ENCODE peak calls at places on chromosomes 12 and 14, in nine cellular contexts. B is GM12891, A is right lobe of liver, C is breast epithelium, G is heart left ventricle, N is A549, O is endothelial cell of umbilical vein, S is esophagus muscularis mucosa, K is HCT116. M is an unnamed sample.

GRCh38 chr12:100391856-100392255 is 35.0 kb downstream of the SLC17A8 start:
- DNase-seq in B (no peak), A (no peak), C (no peak), G (no peak), N (no peak), O (no peak), S (no peak), K (no peak), M (peak)

GRCh38 chr14:102584871-102585869 is 7.3 kb upstream of the RCOR1 start:
- DNase-seq in B (no peak), A (no peak), C (no peak), G (no peak), N (no peak), O (peak), S (no peak), K (no peak), M (peak)

GRCh38 chr14:90248594-90248993 is 7.8 kb upstream of the PSMC1 start:
- DNase-seq in B (no peak), A (no peak), C (no peak), G (no peak), N (no peak), O (no peak), S (no peak), K (no peak), M (no peak)

GRCh38 chr12:124909831-124910560 is 4.5 kb downstream of the UBC start:
- DNase-seq in B (no peak), A (no peak), C (no peak), G (no peak), N (no peak), O (no peak), S (no peak), K (no peak), M (no peak)

GRCh38 chr12:98895086-98895651 is 250.1 kb downstream of the APAF1 start:
- DNase-seq in B (no peak), A (no peak), C (no peak), G (no peak), N (no peak), O (no peak), S (no peak), K (no peak), M (no peak)

GRCh38 chr12:65532162-65532561 is 253.7 kb downstream of the MSRB3 start:
- DNase-seq in B (no peak), A (no peak), C (no peak), G (no peak), N (no peak), O (no peak), S (no peak), K (no peak), M (no peak)

GRCh38 chr12:110282956-110283817 is 2.1 kb downstream of the ATP2A2 start:
- DNase-seq in B (no peak), A (no peak), C (no peak), G (peak), N (no peak), O (no peak), S (no peak), K (no peak), M (no peak)

GRCh38 chr14:71408362-71409035 is 501.2 kb downstream of the PCNX1 start:
- DNase-seq in B (no peak), A (no peak), C (no peak), G (no peak), N (no peak), O (no peak), S (no peak), K (no peak), M (no peak)

GRCh38 chr14:75442642-75443041 is 14.8 kb downstream of the JDP2 start:
- DNase-seq in B (no peak), A (no peak), C (no peak), G (no peak), N (no peak), O (no peak), S (no peak), K (no peak), M (no peak)

GRCh38 chr14:68576496-68577244 is 216.2 kb downstream of the ZFP36L1 start:
- DNase-seq in B (no peak), A (no peak), C (no peak), G (no peak), N (peak), O (peak), S (no peak), K (peak), M (no peak)

GRCh38 chr12:65824314-65824563 is at the start of gene HMGA2:
- DNase-seq in B (no peak), A (peak), C (no peak), G (no peak), N (no peak), O (peak), S (no peak), K (peak), M (no peak)

GRCh38 chr12:96720363-96720705 is 186.7 kb upstream of the NEDD1 start:
- DNase-seq in B (peak), A (peak), C (no peak), G (no peak), N (peak), O (no peak), S (no peak), K (no peak), M (peak)

GRCh38 chr12:21675096-21675495 is 17.5 kb upstream of the LDHB start:
- DNase-seq in B (no peak), A (no peak), C (no peak), G (no peak), N (no peak), O (no peak), S (no peak), K (no peak), M (no peak)

GRCh38 chr14:105864651-105865265 is 338.4 kb downstream of the TMEM121 start:
- DNase-seq in B (no peak), A (peak), C (no peak), G (peak), N (no peak), O (no peak), S (no peak), K (no peak), M (no peak)

GRCh38 chr12:76762556-76762955 is 1.4 kb upstream of the ZDHHC17 start:
- DNase-seq in B (no peak), A (no peak), C (no peak), G (no peak), N (no peak), O (peak), S (no peak), K (no peak), M (no peak)

GRCh38 chr12:76764856-76765255 is 941 bp downstream of the ZDHHC17 start:
- DNase-seq in B (no peak), A (no peak), C (no peak), G (no peak), N (no peak), O (no peak), S (no peak), K (no peak), M (peak)

GRCh38 chr12:76766161-76766560 is 2.2 kb downstream of the ZDHHC17 start:
- DNase-seq in B (no peak), A (no peak), C (no peak), G (no peak), N (no peak), O (no peak), S (no peak), K (no peak), M (no peak)

GRCh38 chr12:76765598-76765997 is 1.7 kb downstream of the ZDHHC17 start:
- DNase-seq in B (no peak), A (no peak), C (no peak), G (no peak), N (no peak), O (no peak), S (no peak), K (no peak), M (no peak)

DNA sequence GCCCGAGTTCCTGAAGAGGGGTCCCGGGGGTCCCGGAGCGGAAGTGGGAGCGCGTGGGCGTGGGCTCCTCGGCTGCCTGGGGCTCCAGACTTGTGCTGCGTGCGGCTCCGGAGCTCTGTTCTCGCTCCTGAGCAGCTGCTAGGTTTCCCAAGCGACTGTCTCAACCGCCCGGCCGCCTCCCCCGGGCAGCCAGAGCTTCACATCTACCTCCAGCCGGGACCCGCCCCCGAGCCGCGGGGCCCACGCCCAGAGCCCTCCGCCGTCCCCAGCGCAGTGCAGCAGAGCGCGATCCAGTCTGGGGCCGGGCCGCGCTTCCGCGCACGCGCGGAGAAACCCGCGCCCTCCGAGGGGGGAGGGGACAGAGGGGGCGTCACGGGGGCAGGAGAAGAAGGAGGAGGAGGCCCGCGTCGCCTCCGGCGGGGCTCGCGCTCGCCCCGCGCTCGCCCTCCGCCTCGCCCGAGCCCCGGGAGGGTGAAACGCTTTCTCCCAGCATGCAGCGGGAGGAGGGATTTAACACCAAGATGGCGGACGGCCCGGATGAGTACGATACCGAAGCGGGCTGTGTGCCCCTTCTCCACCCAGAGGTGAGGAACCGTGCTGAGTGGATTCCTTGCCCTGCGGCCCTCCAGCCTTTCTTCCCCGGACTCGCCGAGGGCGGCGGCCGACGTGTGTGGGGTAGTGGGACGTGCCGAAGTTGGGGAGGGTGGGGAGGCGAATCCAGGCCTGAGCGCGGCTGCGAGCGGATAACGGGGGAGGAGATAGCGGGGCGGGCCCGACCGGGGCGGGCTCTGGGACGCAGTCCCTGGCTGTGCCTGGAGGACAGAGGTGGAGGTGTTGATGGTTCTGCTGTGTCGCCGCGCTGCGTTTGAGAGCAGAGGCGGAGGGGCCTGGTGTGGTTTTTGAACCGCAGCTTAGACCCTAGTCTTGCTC is at the start of gene ZDHHC17:
- DNase-seq in B (peak), A (peak), C (peak), G (peak), N (peak), O (peak), S (peak), K (peak), M (peak)
- TF ChIP-seq POLR2A in B (peak), A (peak), C (peak), G (peak), N (peak), O (peak), S (peak), K (peak), M (peak)

GRCh38 chr14:73758392-73759182 is 44.4 kb upstream of the PNMA1 start:
- DNase-seq in B (peak), A (peak), C (peak), G (peak), N (peak), O (peak), S (peak), K (peak), M (peak)
- TF ChIP-seq POLR2A in B (peak), A (peak), C (no peak), G (no peak), N (no peak), O (no peak), S (no peak), K (no peak), M (peak)

GRCh38 chr14:70008863-70009262 is 129.6 kb downstream of the SMOC1 start:
- DNase-seq in B (no peak), A (no peak), C (no peak), G (no peak), N (no peak), O (peak), S (no peak), K (no peak), M (no peak)
- TF ChIP-seq POLR2A in B (no peak), A (no peak), C (no peak), G (no peak), N (no peak), O (no peak), S (no peak), K (no peak), M (no peak)

GRCh38 chr12:68854554-68854953 is 46.6 kb downstream of the MDM2 start:
- DNase-seq in B (no peak), A (no peak), C (no peak), G (no peak), N (no peak), O (no peak), S (peak), K (no peak), M (no peak)

GRCh38 chr12:68853396-68854077 is 45.6 kb downstream of the MDM2 start:
- DNase-seq in B (no peak), A (no peak), C (no peak), G (no peak), N (no peak), O (no peak), S (no peak), K (no peak), M (no peak)

GRCh38 chr12:68854078-68854468 is 46.1 kb downstream of the MDM2 start:
- DNase-seq in B (no peak), A (no peak), C (no peak), G (no peak), N (no peak), O (no peak), S (no peak), K (no peak), M (no peak)

GRCh38 chr12:68850390-68850789 is 42.4 kb downstream of the MDM2 start:
- DNase-seq in B (no peak), A (no peak), C (no peak), G (no peak), N (no peak), O (no peak), S (no peak), K (no peak), M (no peak)

GRCh38 chr12:68851592-68851952 is 43.6 kb downstream of the MDM2 start:
- DNase-seq in B (no peak), A (no peak), C (no peak), G (no peak), N (no peak), O (no peak), S (no peak), K (no peak), M (no peak)
- TF ChIP-seq POLR2A in B (peak), A (no peak), C (no peak), G (no peak), N (no peak), O (peak), S (no peak), K (no peak), M (no peak)

GRCh38 chr12:132489602-132490239 is at the start of gene FBRSL1:
- DNase-seq in B (peak), A (peak), C (peak), G (peak), N (peak), O (peak), S (peak), K (peak), M (peak)
- TF ChIP-seq POLR2A in B (no peak), A (no peak), C (no peak), G (no peak), N (peak), O (no peak), S (no peak), K (no peak), M (peak)

GRCh38 chr12:128811806-128812205 is 12.0 kb downstream of the SLC15A4 start:
- DNase-seq in B (no peak), A (no peak), C (no peak), G (no peak), N (no peak), O (no peak), S (no peak), K (no peak), M (no peak)

GRCh38 chr12:128813392-128813791 is 10.4 kb downstream of the SLC15A4 start:
- DNase-seq in B (no peak), A (no peak), C (no peak), G (no peak), N (no peak), O (no peak), S (no peak), K (no peak), M (no peak)

GRCh38 chr12:128808651-128809050 is 15.1 kb downstream of the SLC15A4 start:
- DNase-seq in B (no peak), A (no peak), C (no peak), G (no peak), N (no peak), O (no peak), S (no peak), K (no peak), M (no peak)

GRCh38 chr12:128807161-128807724 is 16.5 kb downstream of the SLC15A4 start:
- DNase-seq in B (no peak), A (no peak), C (no peak), G (no peak), N (no peak), O (no peak), S (no peak), K (no peak), M (no peak)

DNA sequence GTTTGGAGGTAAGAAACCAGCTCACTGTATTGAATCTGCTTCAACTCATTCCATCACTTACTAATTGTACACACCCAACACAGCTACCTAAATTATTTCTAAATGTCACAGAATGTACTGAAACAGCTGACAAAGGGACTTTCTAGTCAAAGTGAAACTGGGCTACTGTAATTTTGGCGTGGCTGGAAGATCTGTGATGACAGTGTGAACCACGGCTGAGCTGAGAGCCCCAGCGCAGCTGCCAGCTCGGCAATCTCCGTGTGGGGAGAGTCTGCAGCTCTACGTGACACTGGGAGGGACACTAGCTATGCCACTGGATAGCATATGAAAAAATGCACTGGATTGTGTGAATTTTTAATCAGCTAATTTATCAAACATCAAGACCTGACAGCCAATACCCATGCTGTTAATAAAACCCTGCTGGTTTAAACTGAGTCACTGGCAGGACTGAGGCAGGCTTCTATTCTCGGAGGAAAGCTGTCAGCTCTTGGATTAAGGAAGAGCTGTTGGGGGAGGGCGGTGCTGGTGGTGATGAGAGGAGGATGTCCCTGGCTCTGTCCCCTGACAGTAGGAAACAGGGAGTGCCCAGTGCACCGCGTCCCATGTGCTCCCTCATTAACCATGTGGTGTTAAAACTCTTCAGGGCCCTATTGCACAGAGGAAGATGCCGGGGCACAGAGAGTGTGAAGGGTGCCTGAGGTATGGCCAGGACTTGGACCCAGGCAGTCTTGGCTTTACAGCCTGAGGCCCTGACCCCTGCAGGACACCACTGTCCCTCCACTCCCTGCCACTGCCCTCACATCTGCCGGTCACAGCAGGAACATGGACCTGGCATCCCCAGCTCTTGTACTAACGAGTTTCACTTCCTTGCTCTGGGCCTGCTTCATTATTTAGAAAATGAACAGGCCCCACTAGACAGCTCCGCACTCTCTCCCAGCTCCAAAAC is 13.3 kb downstream of the SLC15A4 start:
- DNase-seq in B (no peak), A (peak), C (no peak), G (peak), N (no peak), O (no peak), S (no peak), K (no peak), M (peak)
- TF ChIP-seq POLR2A in B (peak), A (no peak), C (no peak), G (no peak), N (no peak), O (no peak), S (no peak), K (no peak), M (no peak)

GRCh38 chr12:71754461-71755145 is at the start of gene RAB21:
- DNase-seq in B (peak), A (peak), C (peak), G (peak), N (peak), O (peak), S (peak), K (peak), M (peak)

GRCh38 chr12:71752887-71753286 is 1.8 kb upstream of the RAB21 start:
- DNase-seq in B (no peak), A (no peak), C (no peak), G (no peak), N (no peak), O (no peak), S (no peak), K (no peak), M (no peak)

GRCh38 chr12:71756054-71756675 is 1.5 kb downstream of the RAB21 start:
- DNase-seq in B (no peak), A (no peak), C (no peak), G (no peak), N (no peak), O (peak), S (no peak), K (no peak), M (no peak)

GRCh38 chr12:71759941-71760340 is 5.3 kb downstream of the RAB21 start:
- DNase-seq in B (no peak), A (no peak), C (no peak), G (no peak), N (no peak), O (no peak), S (no peak), K (no peak), M (no peak)

DNA sequence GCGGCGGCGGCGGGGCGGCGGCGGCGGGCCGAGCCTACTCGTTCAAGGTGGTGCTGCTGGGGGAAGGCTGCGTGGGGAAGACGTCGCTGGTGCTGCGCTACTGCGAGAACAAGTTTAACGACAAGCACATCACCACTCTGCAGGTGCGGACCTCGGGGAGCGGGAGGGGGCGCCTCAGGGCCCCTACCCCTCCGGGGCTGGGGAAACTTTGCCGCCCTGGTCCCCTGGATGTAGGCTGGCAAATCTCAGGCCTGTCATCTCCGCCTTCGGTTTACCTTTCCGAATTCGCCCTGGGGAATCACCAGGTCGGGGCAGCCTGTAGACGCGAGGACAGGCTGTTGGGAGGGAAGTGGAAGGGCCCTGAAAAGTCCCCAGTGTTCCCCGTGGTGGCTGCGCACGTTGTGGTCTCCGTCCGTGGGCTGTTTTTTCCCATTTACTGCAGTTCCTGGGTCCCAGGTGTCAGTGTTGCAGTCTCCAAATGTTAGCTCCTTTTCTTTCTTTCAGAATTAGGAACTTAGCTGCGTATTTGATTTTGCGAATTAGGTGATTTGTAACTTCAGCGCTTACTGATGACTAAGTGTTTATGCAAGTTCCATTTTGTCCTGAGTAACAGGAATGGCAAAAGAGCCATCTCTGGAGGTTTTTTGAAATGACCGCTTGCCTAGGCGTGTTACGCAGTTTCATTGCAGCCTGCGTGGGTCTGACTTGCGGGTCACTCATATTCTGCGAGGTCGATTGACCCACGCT is 656 bp downstream of the RAB21 start:
- DNase-seq in B (peak), A (peak), C (peak), G (peak), N (peak), O (peak), S (no peak), K (no peak), M (peak)
- TF ChIP-seq POLR2A in B (no peak), A (peak), C (no peak), G (no peak), N (no peak), O (no peak), S (no peak), K (no peak), M (peak)

DNA sequence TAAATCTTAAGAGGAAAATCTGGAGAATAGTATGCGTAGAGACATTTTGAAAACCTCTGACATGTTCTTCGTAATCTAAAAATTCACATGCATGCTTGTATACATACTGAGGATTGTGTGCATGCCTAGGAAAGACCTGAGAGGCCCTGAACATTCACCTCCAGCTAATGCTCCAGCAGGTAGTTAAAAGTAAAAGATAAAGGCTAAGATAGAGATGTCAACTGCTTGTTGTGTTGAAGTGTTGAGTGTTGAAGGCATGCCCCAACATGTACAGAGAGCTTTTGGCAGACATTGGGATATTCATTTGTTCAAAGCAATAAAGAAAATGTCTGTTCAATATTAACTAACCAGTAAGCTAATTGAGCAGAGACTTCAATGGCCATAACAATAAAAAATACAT is 118.6 kb upstream of the SYT1 start:
- DNase-seq in B (no peak), A (no peak), C (no peak), G (no peak), N (no peak), O (no peak), S (no peak), K (no peak), M (no peak)
- TF ChIP-seq POLR2A in B (no peak), A (no peak), C (no peak), G (no peak), N (no peak), O (no peak), S (no peak), K (no peak), M (no peak)